ENCODE peak calls at places on chromosomes 1 and 21, in four cellular contexts. P is thoracic aorta, E is left ventricle myocardium inferior, C is tibial nerve. F is an unnamed sample. For H3K36me3, the result is how much of the 10 kb centered on the place peaks cover.

GRCh38 chr1:173937062-173937461 is 19.9 kb upstream of the SERPINC1 start:
- DNase-seq in P (no peak), E (no peak), C (no peak), F (no peak)

GRCh38 chr1:64608015-64608650 is 136.7 kb upstream of the RAVER2 start:
- DNase-seq in P (no peak), E (no peak), C (no peak), F (no peak)

GRCh38 chr1:243475966-243476365 is 220.1 kb downstream of the SDCCAG8 start:
- DNase-seq in P (no peak), E (no peak), C (no peak), F (no peak)

GRCh38 chr1:36070349-36070748 is 13.5 kb upstream of the TEKT2 start:
- DNase-seq in P (no peak), E (no peak), C (no peak), F (no peak)

GRCh38 chr1:165842363-165843129 is 15.1 kb downstream of the UCK2 start:
- DNase-seq in P (no peak), E (no peak), C (no peak), F (no peak)

GRCh38 chr1:10479276-10479675 is 4.5 kb downstream of the PEX14 start:
- DNase-seq in P (no peak), E (no peak), C (no peak), F (no peak)

GRCh38 chr1:3018576-3018975 is 2.7 kb upstream of the ACTRT2 start:
- DNase-seq in P (no peak), E (peak), C (no peak), F (no peak)

GRCh38 chr1:110605446-110605845 is 712 bp downstream of the KCNA2 start:
- DNase-seq in P (no peak), E (no peak), C (no peak), F (no peak)

GRCh38 chr1:6007318-6008083 is 15.3 kb upstream of the NPHP4 start:
- DNase-seq in P (no peak), E (no peak), C (no peak), F (peak)

GRCh38 chr1:202505356-202505755 is 156.9 kb downstream of the PPP1R12B start:
- DNase-seq in P (no peak), E (no peak), C (no peak), F (no peak)

GRCh38 chr1:205375816-205376545 is 19.3 kb upstream of the KLHDC8A start:
- DNase-seq in P (no peak), E (no peak), C (no peak), F (no peak)

GRCh38 chr21:39348355-39349210 is at the start of gene HMGN1:
- DNase-seq in P (peak), E (peak), C (peak), F (peak)

GRCh38 chr1:226444901-226445300 is 37.0 kb upstream of the PARP1 start:
- DNase-seq in P (no peak), E (no peak), C (no peak), F (no peak)

GRCh38 chr21:46227811-46228344 is 696 bp downstream of the LSS start:
- DNase-seq in P (no peak), E (no peak), C (no peak), F (no peak)

DNA sequence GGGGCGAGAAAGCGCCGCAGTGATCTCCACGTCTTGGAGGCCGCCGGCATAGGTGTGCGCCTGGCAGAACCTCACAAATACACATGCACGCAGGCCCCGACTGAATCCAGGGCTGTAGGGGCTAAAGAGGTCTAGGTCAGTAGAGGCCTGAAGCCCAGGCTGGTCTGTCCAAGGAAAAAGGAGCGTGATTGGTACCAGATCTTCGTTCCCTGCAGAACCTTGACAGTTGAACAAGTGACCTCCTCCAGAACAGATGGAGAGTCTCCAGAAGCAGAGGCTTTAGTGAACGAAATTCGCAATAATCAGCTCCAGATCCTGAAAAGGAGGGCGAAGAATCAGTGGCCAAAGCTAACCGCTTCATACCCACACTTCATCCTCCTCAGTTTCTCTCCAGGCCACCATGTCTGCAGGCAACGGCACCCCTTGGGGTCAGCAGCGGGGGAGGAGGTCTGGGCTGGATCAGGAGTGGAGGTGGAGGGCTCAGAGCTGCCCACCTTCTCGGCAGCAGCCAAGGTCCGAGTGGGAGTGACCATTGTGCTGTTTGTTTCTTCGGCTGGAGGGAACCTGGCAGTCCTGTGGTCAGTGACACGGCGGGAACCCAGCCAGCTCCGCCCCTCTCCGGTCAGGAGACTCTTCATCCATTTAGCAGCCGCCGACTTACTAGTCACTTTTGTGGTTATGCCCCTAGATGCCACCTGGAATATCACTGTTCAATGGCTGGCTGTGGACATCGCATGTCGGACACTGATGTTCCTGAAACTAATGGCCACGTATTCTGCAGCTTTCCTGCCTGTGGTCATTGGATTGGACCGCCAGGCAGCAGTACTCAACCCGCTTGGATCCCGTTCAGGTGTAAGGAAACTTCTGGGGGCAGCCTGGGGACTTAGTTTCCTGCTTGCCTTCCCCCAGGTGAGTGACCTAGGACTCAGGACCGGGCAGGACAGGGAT is 749 bp upstream of the PEX11B start:
- DNase-seq in P (no peak), E (peak), C (no peak), F (peak)
- TF ChIP-seq CTCF in P (no peak), E (no peak), C (no peak), F (no peak)

DNA sequence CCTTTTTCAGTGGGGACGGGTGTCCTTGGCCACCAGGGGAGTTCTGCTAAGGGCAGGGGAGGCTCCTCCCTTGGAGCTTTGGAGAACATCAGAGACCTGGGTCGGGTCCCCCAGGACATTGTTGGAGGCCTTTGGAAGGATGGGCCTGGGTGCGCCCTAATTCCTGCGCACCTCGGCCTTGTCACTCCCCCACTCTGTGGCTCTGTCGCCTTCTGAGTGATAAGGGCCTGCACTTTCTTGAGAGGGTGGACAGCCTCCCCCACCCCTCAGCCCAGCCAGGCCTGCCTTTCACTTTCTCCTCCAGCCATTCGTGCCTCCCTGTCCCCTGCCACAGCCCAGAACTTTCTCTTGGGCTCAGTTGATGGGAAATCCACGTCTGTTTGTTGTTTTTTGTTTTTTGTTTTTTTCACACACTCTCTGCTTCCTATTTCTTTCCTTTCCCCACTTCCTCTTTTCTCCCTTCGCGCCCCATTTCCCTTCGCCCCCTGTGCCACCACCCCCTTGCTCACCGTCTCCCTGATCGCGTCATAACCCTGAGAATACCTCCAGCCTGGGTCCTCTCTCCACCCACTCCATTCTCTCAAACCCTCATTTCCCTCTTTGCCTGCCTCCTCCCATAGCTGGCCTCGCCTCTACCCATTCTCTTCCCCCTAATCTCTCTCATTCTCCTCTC is 85.6 kb downstream of the PAX7 start:
- DNase-seq in P (no peak), E (no peak), C (no peak), F (no peak)
- H3K36me3 ChIP-seq in P (under half), E (under half), C (under half), F (under half)

DNA sequence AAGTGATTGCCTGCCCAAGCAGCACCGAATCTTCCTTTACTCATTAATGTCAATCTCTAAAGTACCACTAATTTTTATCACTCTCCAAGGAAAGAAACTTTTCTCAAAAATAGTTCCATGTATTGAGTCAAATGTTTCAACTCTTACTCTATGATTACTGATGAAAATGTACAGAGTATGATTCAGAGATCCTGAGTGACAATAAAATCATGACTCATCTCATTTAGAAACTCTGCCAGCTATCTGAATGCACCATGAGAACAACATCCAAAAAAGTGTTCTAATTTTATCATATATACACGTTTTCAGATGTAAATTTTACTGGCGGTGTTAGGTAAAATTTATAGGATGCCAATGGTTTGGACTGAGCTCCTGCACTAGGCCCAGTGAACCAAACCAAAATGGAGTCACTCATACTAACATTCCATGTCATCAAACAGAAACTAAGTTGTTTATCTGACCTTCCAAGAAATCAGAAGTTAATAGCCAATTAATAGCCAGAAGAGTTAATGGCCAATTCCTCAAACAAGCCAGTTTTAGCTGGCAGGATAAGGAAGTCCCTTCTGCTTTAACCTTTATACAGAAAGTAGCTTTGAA is 22.6 kb downstream of the PLPPR5 start:
- DNase-seq in P (no peak), E (no peak), C (no peak), F (no peak)
- TF ChIP-seq CTCF in P (no peak), E (no peak), C (no peak), F (no peak)

GRCh38 chr1:58545591-58546519 is 671 bp downstream of the OMA1 start:
- DNase-seq in P (peak), E (peak), C (peak), F (peak)
- H3K36me3 ChIP-seq in P (under half), E (under half), C (under half), F (under half)

GRCh38 chr1:92784639-92785500 is at the start of gene EVI5:
- DNase-seq in P (peak), E (peak), C (peak), F (peak)
- TF ChIP-seq CTCF in P (no peak), E (no peak), C (no peak), F (no peak)

GRCh38 chr1:23817633-23818032 is 7.6 kb downstream of the HMGCL start:
- DNase-seq in P (no peak), E (no peak), C (no peak), F (no peak)
- H3K36me3 ChIP-seq in P (under half), E (half or more), C (under half), F (under half)

GRCh38 chr1:175823401-175823800 is 80.0 kb upstream of the TNR start:
- DNase-seq in P (no peak), E (no peak), C (no peak), F (no peak)

GRCh38 chr1:175822575-175822974 is 79.2 kb upstream of the TNR start:
- DNase-seq in P (no peak), E (no peak), C (no peak), F (no peak)

GRCh38 chr1:175818929-175819328 is 75.5 kb upstream of the TNR start:
- DNase-seq in P (no peak), E (no peak), C (no peak), F (no peak)

GRCh38 chr1:175824079-175824478 is 80.7 kb upstream of the TNR start:
- DNase-seq in P (no peak), E (no peak), C (no peak), F (no peak)

GRCh38 chr1:175820456-175820855 is 77.1 kb upstream of the TNR start:
- DNase-seq in P (no peak), E (no peak), C (no peak), F (no peak)
- TF ChIP-seq CTCF in P (no peak), E (no peak), C (no peak), F (no peak)

DNA sequence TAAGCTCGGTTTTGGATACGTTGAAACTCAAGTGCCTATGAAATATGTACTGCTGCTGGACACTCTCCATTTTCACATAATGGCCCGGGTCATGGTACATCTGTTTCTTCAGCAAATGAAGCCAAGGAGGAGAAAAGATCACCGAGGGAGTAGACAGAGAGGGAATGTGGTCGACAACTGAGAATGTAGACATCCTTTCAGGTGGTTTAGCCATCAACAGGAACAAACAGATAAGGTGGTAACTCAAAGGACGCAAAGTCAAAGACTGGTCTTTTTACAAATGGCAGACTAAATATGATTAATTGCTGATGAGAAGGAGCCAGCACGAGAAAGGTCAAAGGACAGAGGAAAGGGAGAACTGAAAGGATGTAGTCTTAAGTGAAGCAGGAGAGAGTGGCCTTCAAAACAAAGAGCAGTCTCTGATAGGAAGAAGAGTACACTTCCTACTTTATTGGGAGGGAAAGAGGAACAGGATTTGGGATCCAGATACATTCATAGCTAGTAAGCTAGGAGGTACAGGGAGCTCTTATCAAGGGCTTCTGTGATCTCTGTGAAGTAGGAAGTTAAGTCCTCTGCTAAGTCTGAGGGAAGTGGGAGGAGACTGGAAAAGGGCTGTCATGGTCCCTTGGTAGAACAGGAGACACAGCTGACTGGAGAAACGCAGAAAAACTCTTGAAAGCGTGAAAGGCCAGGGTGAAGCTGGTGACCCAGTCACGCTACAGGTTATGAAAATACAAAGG is 28.3 kb downstream of the NUP133 start:
- DNase-seq in P (no peak), E (no peak), C (no peak), F (no peak)
- H3K36me3 ChIP-seq in P (under half), E (half or more), C (under half), F (under half)